ENCODE peak calls at places on chromosomes 1 and 21, in seven cellular contexts. L, M, I, G, B, E and P are unnamed samples.

GRCh38 chr21:22125581-22125980 is 1127.4 kb downstream of the NCAM2 start:
- DNase-seq in B (no peak), I (no peak), L (no peak), G (no peak), M (no peak), E (no peak), P (no peak)

GRCh38 chr1:151807131-151807530 is 1.9 kb upstream of the LINGO4 start:
- DNase-seq in E (no peak), M (no peak), G (no peak), B (no peak), I (peak; percentile 67), L (no peak), P (no peak)

GRCh38 chr1:116556289-116557006 is 14.4 kb downstream of the CD58 start:
- DNase-seq in L (peak; percentile 30), I (no peak), E (peak; percentile 99), B (no peak), G (no peak), M (no peak), P (peak; percentile 99)

GRCh38 chr1:33815061-33815460 is 48.8 kb upstream of the HMGB4 start:
- DNase-seq in E (peak; percentile 54), B (no peak), I (no peak), L (no peak), M (peak; percentile 61), G (no peak), P (no peak)

GRCh38 chr1:92989936-92990582 is 28.8 kb upstream of the DIPK1A start:
- DNase-seq in M (no peak), L (no peak), E (peak; percentile 83), B (no peak), I (no peak), G (no peak), P (peak; percentile 37)

GRCh38 chr1:28926629-28927441 is 12.5 kb downstream of the EPB41 start:
- DNase-seq in E (no peak), M (no peak), I (no peak), B (no peak), L (peak; percentile 90), G (no peak), P (no peak)

GRCh38 chr1:10674700-10675598 is 121.5 kb downstream of the CASZ1 start:
- DNase-seq in B (no peak), M (no peak), I (no peak), L (no peak), G (no peak), E (no peak), P (no peak)

GRCh38 chr1:185170291-185170848 is 13.4 kb downstream of the SWT1 start:
- DNase-seq in L (peak; percentile 76), E (peak; percentile 68), G (no peak), I (no peak), B (peak; percentile 78), M (peak; percentile 23), P (peak; percentile 19)

GRCh38 chr1:3736131-3736561 is 16.1 kb upstream of the CCDC27 start:
- DNase-seq in L (no peak), I (no peak), M (no peak), E (no peak), G (no peak), B (no peak), P (no peak)

GRCh38 chr21:45372732-45373355 is 32.1 kb upstream of the COL18A1 start:
- DNase-seq in E (no peak), B (no peak), G (no peak), M (no peak), L (no peak), I (no peak), P (no peak)

GRCh38 chr1:43367026-43367903 is 546 bp downstream of the ELOVL1 start:
- DNase-seq in L (peak; percentile 7), M (no peak), B (no peak), E (peak; percentile 74), G (no peak), I (no peak), P (peak; percentile 91)

GRCh38 chr1:193458628-193459027 is 272.2 kb upstream of the B3GALT2 start:
- DNase-seq in E (no peak), I (no peak), G (no peak), L (no peak), M (no peak), B (no peak), P (no peak)

GRCh38 chr21:39387461-39388037 is 38.7 kb upstream of the HMGN1 start:
- DNase-seq in E (peak; percentile 90), M (peak; percentile 72), I (peak; percentile 89), L (peak; percentile 80), G (peak; percentile 79), B (peak; percentile 93), P (peak; percentile 93)

GRCh38 chr1:224542783-224543440 is 73.2 kb upstream of the CNIH3 start:
- DNase-seq in L (no peak), I (no peak), E (peak; percentile 97), G (no peak), B (no peak), M (peak; percentile 90), P (peak; percentile 65)

GRCh38 chr1:220001095-220001501 is 45.2 kb downstream of the EPRS1 start:
- DNase-seq in B (no peak), L (no peak), E (no peak), G (no peak), M (no peak), I (no peak), P (no peak)

GRCh38 chr21:20030390-20030789 is 967.8 kb upstream of the NCAM2 start:
- DNase-seq in L (no peak), B (no peak), I (no peak), M (no peak), G (no peak), E (no peak), P (peak; percentile 93)

GRCh38 chr1:198443374-198444233 is 96.9 kb downstream of the ATP6V1G3 start:
- DNase-seq in M (peak; percentile 83), E (peak; percentile 97), B (no peak), L (no peak), I (no peak), G (no peak), P (peak; percentile 63)

GRCh38 chr1:234270103-234270502 is 103.2 kb upstream of the COA6 start:
- DNase-seq in E (no peak), I (no peak), B (no peak), G (no peak), L (no peak), M (no peak), P (no peak)

GRCh38 chr1:91505086-91505485 is 4.4 kb downstream of the CDC7 start:
- DNase-seq in L (no peak), B (no peak), E (no peak), M (no peak), I (no peak), G (no peak), P (no peak)

GRCh38 chr1:57204942-57205787 is 218.7 kb downstream of the DAB1 start:
- DNase-seq in L (no peak), I (no peak), E (peak; percentile 34), B (no peak), G (no peak), M (no peak), P (no peak)

GRCh38 chr1:33169290-33170055 is 12.4 kb downstream of the TRIM62 start:
- DNase-seq in M (no peak), L (no peak), I (peak; percentile 64), G (no peak), E (no peak), B (no peak), P (no peak)

GRCh38 chr1:37477946-37478345 is 3.6 kb downstream of the ZC3H12A start:
- DNase-seq in E (no peak), L (no peak), B (no peak), G (no peak), M (no peak), I (no peak), P (no peak)

GRCh38 chr1:64543831-64544230 is 73.9 kb downstream of the CACHD1 start:
- DNase-seq in E (no peak), G (no peak), B (no peak), I (no peak), L (no peak), M (no peak), P (no peak)

GRCh38 chr1:205376739-205377138 is 20.0 kb upstream of the KLHDC8A start:
- DNase-seq in I (no peak), B (no peak), G (no peak), L (no peak), M (no peak), E (peak; percentile 66), P (peak; percentile 40)

GRCh38 chr1:226975259-226975908 is 35.3 kb downstream of the COQ8A start:
- DNase-seq in L (no peak), G (no peak), B (no peak), E (no peak), M (no peak), I (peak; percentile 46), P (no peak)

DNA sequence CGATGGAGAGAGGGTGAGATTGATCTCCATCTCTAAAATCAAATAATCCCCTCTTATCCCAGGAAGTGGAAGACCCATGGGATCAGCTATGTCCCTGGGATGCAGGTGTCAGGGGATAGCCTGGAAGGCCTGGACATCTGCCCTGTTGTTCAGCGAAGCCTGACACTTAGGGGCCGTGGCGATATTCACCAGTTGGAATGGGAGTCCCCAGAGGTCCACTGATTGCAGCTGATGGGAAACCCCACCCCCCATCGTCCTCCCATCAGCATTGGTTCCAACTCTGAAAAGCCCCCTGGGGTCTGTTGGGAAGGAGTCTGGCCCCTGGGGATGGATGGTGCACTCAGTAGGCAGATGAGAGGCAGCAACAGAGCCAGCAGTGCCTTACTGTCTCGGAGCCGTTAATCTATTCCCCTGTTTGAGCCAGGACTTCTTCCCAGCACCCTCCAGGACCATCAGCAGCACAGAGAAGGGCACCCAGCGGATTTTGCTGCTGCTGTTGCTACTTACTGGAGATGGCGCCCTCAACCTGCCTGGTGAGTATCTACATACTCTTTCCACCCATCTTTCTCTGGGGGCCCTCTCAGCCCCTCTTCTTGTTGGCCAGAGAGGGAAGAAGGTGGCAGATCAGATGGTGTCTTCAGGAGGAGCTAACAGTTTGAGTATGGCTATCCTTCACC is 13.4 kb downstream of the CATSPER4 start:
- DNase-seq in B (no peak), I (no peak), G (no peak), E (no peak), M (no peak), L (no peak), P (no peak)
- H3K27me3 ChIP-seq in B (no peaks in the 10 kb centered on the region), I (no peaks in the 10 kb centered on the region), G (no peaks in the 10 kb centered on the region), E (no peaks in the 10 kb centered on the region), M (peaks cover 33% of the 10 kb centered on the region), L (no peaks in the 10 kb centered on the region), P (no peaks in the 10 kb centered on the region)

GRCh38 chr1:214214851-214215250 is 66.1 kb upstream of the SMYD2 start:
- DNase-seq in M (no peak), I (no peak), B (no peak), L (no peak), G (no peak), E (no peak), P (no peak)
- H3K27me3 ChIP-seq in M (peaks cover 24% of the 10 kb centered on the region), I (peaks cover 4% of the 10 kb centered on the region), B (peaks cover 13% of the 10 kb centered on the region), L (no peaks in the 10 kb centered on the region), G (no peaks in the 10 kb centered on the region), E (no peaks in the 10 kb centered on the region), P (peaks cover 43% of the 10 kb centered on the region)

GRCh38 chr1:147077523-147077922 is 94.7 kb downstream of the PRKAB2 start:
- DNase-seq in E (no peak), M (no peak), G (no peak), L (no peak), I (no peak), B (no peak), P (no peak)
- H3K27me3 ChIP-seq in E (peaks cover 80% of the 10 kb centered on the region), M (peaks cover 82% of the 10 kb centered on the region), G (no peaks in the 10 kb centered on the region), L (peaks cover 15% of the 10 kb centered on the region), I (peaks cover 81% of the 10 kb centered on the region), B (peaks cover 100% of the 10 kb centered on the region), P (peaks cover 65% of the 10 kb centered on the region)

DNA sequence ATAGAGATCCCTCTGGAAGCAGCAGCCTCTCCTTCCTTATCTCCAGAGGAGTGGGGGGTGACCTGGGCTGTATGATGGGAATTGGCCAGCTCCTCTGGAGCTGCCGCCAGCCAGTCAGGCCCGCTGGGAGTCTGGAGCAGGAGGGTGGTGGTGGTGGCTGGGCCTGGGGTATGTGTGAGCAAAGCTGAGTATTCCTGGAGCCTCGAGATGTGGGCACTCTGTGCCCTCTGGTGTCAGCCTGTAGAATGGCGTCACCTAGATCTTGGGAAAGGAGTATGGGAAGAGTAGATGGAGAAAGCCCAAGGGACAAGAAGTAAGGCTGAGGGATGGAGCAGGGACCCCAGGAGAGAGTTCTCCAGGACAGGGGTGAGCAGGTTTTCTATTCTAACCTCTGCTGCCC is 16.0 kb downstream of the VANGL2 start:
- DNase-seq in G (no peak), I (no peak), E (peak; percentile 60), B (peak; percentile 61), M (no peak), L (no peak), P (peak; percentile 38)
- H3K27me3 ChIP-seq in G (no peaks in the 10 kb centered on the region), I (no peaks in the 10 kb centered on the region), E (peaks cover 29% of the 10 kb centered on the region), B (no peaks in the 10 kb centered on the region), M (no peaks in the 10 kb centered on the region), L (peaks cover 2% of the 10 kb centered on the region), P (no peaks in the 10 kb centered on the region)